ENCODE peak calls at places on chromosomes 6 and 20, in seven cellular contexts. Y is sigmoid colon; I is GM13976; S is neural crest cell; N is choroid plexus epithelial cell; C is CD8-positive, alpha-beta T cell; O is astrocyte of the spinal cord. R is an unnamed sample.

GRCh38 chr6:111592726-111593515 is 12.8 kb downstream of the TRAF3IP2 start:
- DNase-seq in N (no peak), I (no peak), O (no peak), C (no peak), S (no peak), Y (no peak), R (no peak)

GRCh38 chr6:42764883-42765653 is 16.8 kb upstream of the BICRAL start:
- DNase-seq in Y (no peak), O (no peak), N (no peak), I (no peak), C (no peak), S (no peak), R (no peak)

GRCh38 chr6:6832439-6832838 is 243.9 kb downstream of the LY86 start:
- DNase-seq in N (no peak), I (no peak), Y (no peak), S (no peak), C (no peak), O (no peak), R (no peak)

GRCh38 chr20:23832775-23833508 is 6.4 kb upstream of the CST2 start:
- DNase-seq in C (no peak), S (no peak), O (no peak), Y (no peak), N (peak), I (no peak), R (no peak)

GRCh38 chr6:146881228-146882181 is 282.7 kb downstream of the ADGB start:
- DNase-seq in Y (no peak), O (no peak), C (no peak), I (no peak), N (no peak), S (no peak), R (no peak)

GRCh38 chr6:112233864-112234263 is 20.5 kb downstream of the LAMA4 start:
- DNase-seq in N (peak), Y (peak), S (no peak), O (peak), C (no peak), I (no peak), R (no peak)

GRCh38 chr6:66153247-66153646 is 446.2 kb upstream of the EYS start:
- DNase-seq in I (no peak), C (no peak), N (no peak), S (no peak), Y (no peak), O (no peak), R (no peak)

GRCh38 chr6:139941826-139942225 is 567.4 kb upstream of the CITED2 start:
- DNase-seq in N (no peak), S (no peak), C (no peak), O (no peak), Y (no peak), I (no peak), R (no peak)

GRCh38 chr6:52574709-52575489 is 2.0 kb downstream of the TRAM2 start:
- DNase-seq in Y (peak), O (no peak), S (no peak), C (peak), I (peak), N (peak), R (peak)

GRCh38 chr6:34517966-34518365 is 38.2 kb downstream of the SPDEF start:
- DNase-seq in I (no peak), O (no peak), Y (no peak), N (no peak), S (no peak), C (no peak), R (no peak)

GRCh38 chr6:73679009-73679408 is 17.0 kb upstream of the CD109 start:
- DNase-seq in I (no peak), N (no peak), Y (no peak), S (no peak), O (no peak), C (no peak), R (no peak)

GRCh38 chr6:73680289-73680688 is 15.7 kb upstream of the CD109 start:
- DNase-seq in N (no peak), C (no peak), Y (no peak), I (no peak), O (no peak), S (no peak), R (no peak)

GRCh38 chr6:73672290-73672689 is 18.5 kb upstream of the SLC17A5 start:
- DNase-seq in S (no peak), N (no peak), I (no peak), Y (no peak), C (no peak), O (no peak), R (no peak)

GRCh38 chr6:73675466-73676098 is 20.4 kb upstream of the CD109 start:
- DNase-seq in S (peak), Y (peak), O (peak), N (peak), I (peak), C (peak), R (peak)
- TF ChIP-seq CTCF in S (peak), Y (peak), O (peak), N (peak), I (peak), C (peak), R (peak)

GRCh38 chr6:118894425-118895240 is 681 bp downstream of the ASF1A start:
- DNase-seq in Y (peak), S (peak), I (peak), N (peak), C (peak), O (peak), R (peak)
- TF ChIP-seq CTCF in Y (no peak), S (no peak), I (no peak), N (no peak), C (no peak), O (no peak), R (no peak)

GRCh38 chr6:48994811-48995210 is 468.2 kb downstream of the MMUT start:
- DNase-seq in S (no peak), C (no peak), O (no peak), N (no peak), Y (no peak), I (no peak), R (no peak)
- TF ChIP-seq CTCF in S (no peak), C (no peak), O (no peak), N (no peak), Y (no peak), I (no peak), R (no peak)

DNA sequence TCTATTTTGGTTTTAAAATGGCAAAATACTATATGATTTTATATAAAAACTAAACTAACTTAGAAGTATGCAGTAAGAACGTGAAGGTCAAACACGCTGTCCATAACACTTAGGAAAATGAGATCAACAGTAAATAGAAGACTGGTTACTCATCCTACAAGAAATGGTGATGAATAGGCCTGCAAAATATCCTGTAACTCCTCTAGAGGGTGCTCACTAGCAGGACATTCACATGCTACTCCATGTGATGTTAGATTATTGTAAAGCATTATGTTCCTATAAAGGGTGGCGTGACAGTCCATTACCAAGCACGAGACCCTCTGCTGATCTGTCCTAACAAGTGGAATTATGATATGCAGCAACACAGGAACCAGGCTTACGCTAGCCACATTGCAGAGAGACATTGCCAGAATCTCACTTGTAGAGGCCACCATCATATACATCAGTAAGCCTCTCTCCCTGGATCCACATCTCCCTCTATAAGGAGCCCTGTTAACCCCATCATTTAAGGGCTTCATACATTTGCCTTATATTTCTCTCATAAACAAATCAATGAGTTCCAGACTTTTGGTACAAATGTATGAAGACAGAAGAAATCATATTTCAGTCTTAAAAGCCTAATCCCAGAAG is 18.0 kb upstream of the DEFB129 start:
- DNase-seq in C (peak), I (peak), O (peak), N (peak), S (no peak), Y (no peak), R (peak)
- TF ChIP-seq CTCF in C (peak), I (peak), O (peak), N (peak), S (peak), Y (peak), R (peak)

R was measured in GM20000.